ENCODE peak calls at places on chromosomes 4 and X, in nine cellular contexts. P is stomach, E is sigmoid colon, Y is A549, S is suprapubic skin, C is HepG2, Z is ovary, A is K562, D is tibial nerve. U is an unnamed sample.

GRCh38 chrX:154809939-154810665 is 4.8 kb upstream of the MPP1 start:
- DNase-seq in P (no peak), E (no peak), Y (no peak), S (no peak), C (no peak), Z (no peak), A (no peak), D (no peak), U (no peak)

GRCh38 chrX:68659385-68659784 is 11.9 kb downstream of the STARD8 start:
- DNase-seq in P (no peak), E (no peak), Y (no peak), S (no peak), C (no peak), Z (no peak), A (no peak), D (no peak), U (no peak)

GRCh38 chrX:112826020-112826419 is 14.6 kb downstream of the AMOT start:
- DNase-seq in P (no peak), E (no peak), Y (no peak), S (no peak), C (no peak), Z (no peak), A (no peak), D (no peak), U (no peak)

GRCh38 chr4:149999485-150000074 is 78.7 kb upstream of the DCLK2 start:
- DNase-seq in P (no peak), E (peak), Y (peak), S (no peak), C (peak), Z (peak), A (peak), D (no peak), U (no peak)

GRCh38 chr4:154073107-154073817 is 284.4 kb upstream of the SFRP2 start:
- DNase-seq in P (no peak), E (no peak), Y (no peak), S (no peak), C (no peak), Z (no peak), A (no peak), D (no peak), U (peak)

GRCh38 chr4:143397335-143397734 is 60.7 kb downstream of the GAB1 start:
- DNase-seq in P (no peak), E (no peak), Y (no peak), S (no peak), C (no peak), Z (no peak), A (no peak), D (no peak), U (no peak)

GRCh38 chr4:149048451-149049143 is 606.4 kb upstream of the NR3C2 start:
- DNase-seq in P (no peak), E (no peak), Y (no peak), S (no peak), C (no peak), Z (no peak), A (no peak), D (no peak), U (no peak)

GRCh38 chr4:159150380-159150779 is 47.5 kb downstream of the RAPGEF2 start:
- DNase-seq in P (no peak), E (no peak), Y (no peak), S (no peak), C (no peak), Z (no peak), A (no peak), D (no peak), U (no peak)

GRCh38 chr4:110183643-110184042 is 14.8 kb downstream of the ELOVL6 start:
- DNase-seq in P (no peak), E (no peak), Y (no peak), S (no peak), C (no peak), Z (no peak), A (no peak), D (no peak), U (no peak)

GRCh38 chr4:69610484-69610883 is 29.0 kb downstream of the UGT2A2 start:
- DNase-seq in P (no peak), E (no peak), Y (no peak), S (no peak), C (no peak), Z (no peak), A (no peak), D (no peak), U (no peak)

GRCh38 chrX:42751573-42751972 is 26.4 kb downstream of the PPP1R2C start:
- DNase-seq in P (no peak), E (no peak), Y (no peak), S (no peak), C (no peak), Z (no peak), A (no peak), D (no peak), U (no peak)

GRCh38 chr4:151745727-151746231 is 15.0 kb downstream of the GATB start:
- DNase-seq in P (no peak), E (no peak), Y (no peak), S (no peak), C (no peak), Z (no peak), A (peak), D (no peak), U (no peak)

GRCh38 chr4:138334346-138335016 is 92.3 kb upstream of the SLC7A11 start:
- DNase-seq in P (peak), E (no peak), Y (peak), S (no peak), C (peak), Z (no peak), A (no peak), D (no peak), U (no peak)

GRCh38 chr4:185782523-185782922 is 29.5 kb downstream of the SORBS2 start:
- DNase-seq in P (no peak), E (no peak), Y (no peak), S (no peak), C (peak), Z (no peak), A (no peak), D (no peak), U (no peak)

GRCh38 chr4:133624744-133625143 is 475.6 kb downstream of the PCDH10 start:
- DNase-seq in P (no peak), E (no peak), Y (peak), S (no peak), C (no peak), Z (no peak), A (peak), D (no peak), U (no peak)

GRCh38 chrX:13695601-13696115 is 6.7 kb downstream of the RAB9A start:
- DNase-seq in P (no peak), E (no peak), Y (no peak), S (no peak), C (no peak), Z (no peak), A (no peak), D (no peak), U (no peak)

GRCh38 chr4:1512738-1513660 is 106.8 kb upstream of the NKX1-1 start:
- DNase-seq in P (peak), E (no peak), Y (peak), S (no peak), C (peak), Z (peak), A (peak), D (no peak), U (no peak)

GRCh38 chr4:137534516-137534915 is 2.2 kb upstream of the PCDH18 start:
- DNase-seq in P (no peak), E (no peak), Y (no peak), S (no peak), C (no peak), Z (no peak), A (no peak), D (no peak), U (no peak)

GRCh38 chrX:154731881-154732280 is 19.0 kb downstream of the GAB3 start:
- DNase-seq in P (no peak), E (no peak), Y (no peak), S (no peak), C (no peak), Z (no peak), A (no peak), D (no peak), U (no peak)

GRCh38 chr4:57018930-57019329 is 40.2 kb downstream of the POLR2B start:
- DNase-seq in P (no peak), E (no peak), Y (no peak), S (no peak), C (no peak), Z (no peak), A (no peak), D (no peak), U (no peak)

GRCh38 chrX:111262086-111262485 is 8.2 kb downstream of the CAPN6 start:
- DNase-seq in P (no peak), E (no peak), Y (no peak), S (no peak), C (no peak), Z (no peak), A (no peak), D (no peak), U (no peak)

GRCh38 chr4:14364953-14365533 is 637.2 kb upstream of the CPEB2 start:
- DNase-seq in P (no peak), E (no peak), Y (no peak), S (no peak), C (no peak), Z (no peak), A (no peak), D (no peak), U (no peak)

GRCh38 chr4:38837849-38838248 is 18.8 kb downstream of the TLR6 start:
- DNase-seq in P (no peak), E (no peak), Y (no peak), S (no peak), C (no peak), Z (no peak), A (no peak), D (no peak), U (no peak)

GRCh38 chr4:168318266-168318895 is at the start of gene DDX60:
- DNase-seq in P (peak), E (peak), Y (peak), S (peak), C (peak), Z (peak), A (peak), D (peak), U (peak)

GRCh38 chrX:132689741-132690140 is 200.9 kb upstream of the MBNL3 start:
- DNase-seq in P (no peak), E (no peak), Y (no peak), S (no peak), C (no peak), Z (no peak), A (no peak), D (no peak), U (no peak)

GRCh38 chrX:47145408-47146120 is 543 bp downstream of the RBM10 start:
- DNase-seq in P (no peak), E (peak), Y (no peak), S (no peak), C (no peak), Z (no peak), A (peak), D (no peak), U (no peak)

GRCh38 chr4:16418814-16419213 is 192.5 kb upstream of the TAPT1 start:
- DNase-seq in P (no peak), E (no peak), Y (peak), S (no peak), C (no peak), Z (no peak), A (no peak), D (no peak), U (no peak)

GRCh38 chrX:136456133-136456532 is 31.6 kb upstream of the BRS3 start:
- DNase-seq in P (no peak), E (no peak), Y (no peak), S (no peak), C (no peak), Z (no peak), A (peak), D (no peak), U (no peak)

GRCh38 chr4:76087007-76087769 is 12.7 kb downstream of the ART3 start:
- DNase-seq in P (peak), E (no peak), Y (peak), S (no peak), C (peak), Z (no peak), A (peak), D (no peak), U (no peak)

GRCh38 chr4:151266542-151266941 is 10.4 kb upstream of the PRSS48 start:
- DNase-seq in P (no peak), E (no peak), Y (no peak), S (no peak), C (no peak), Z (no peak), A (no peak), D (no peak), U (no peak)

GRCh38 chr4:78645853-78646757 is 94.5 kb downstream of the ANXA3 start:
- DNase-seq in P (peak), E (peak), Y (peak), S (peak), C (peak), Z (peak), A (peak), D (peak), U (peak)

GRCh38 chrX:131621650-131622049 is 77.8 kb downstream of the OR13H1 start:
- DNase-seq in P (no peak), E (no peak), Y (no peak), S (no peak), C (no peak), Z (no peak), A (no peak), D (no peak), U (no peak)

GRCh38 chrX:131626681-131627296 is 82.9 kb downstream of the OR13H1 start:
- DNase-seq in P (no peak), E (no peak), Y (peak), S (no peak), C (no peak), Z (no peak), A (peak), D (no peak), U (no peak)
- TF ChIP-seq EP300 in P (no peak), E (no peak), Y (no peak), S (no peak), C (no peak), Z (no peak), A (no peak), D (no peak), U (no peak)

GRCh38 chr4:94451669-94452475 is at the start of gene PDLIM5:
- DNase-seq in P (peak), E (peak), Y (peak), S (peak), C (peak), Z (peak), A (peak), D (peak), U (peak)

GRCh38 chr4:94455081-94455480 is 3.3 kb downstream of the PDLIM5 start:
- DNase-seq in P (peak), E (peak), Y (peak), S (peak), C (peak), Z (peak), A (peak), D (no peak), U (no peak)

GRCh38 chr4:94454405-94454804 is 2.7 kb downstream of the PDLIM5 start:
- DNase-seq in P (no peak), E (no peak), Y (no peak), S (no peak), C (no peak), Z (no peak), A (no peak), D (no peak), U (no peak)

GRCh38 chr4:94452476-94453300 is 946 bp downstream of the PDLIM5 start:
- DNase-seq in P (peak), E (peak), Y (peak), S (peak), C (peak), Z (peak), A (peak), D (peak), U (peak)

DNA sequence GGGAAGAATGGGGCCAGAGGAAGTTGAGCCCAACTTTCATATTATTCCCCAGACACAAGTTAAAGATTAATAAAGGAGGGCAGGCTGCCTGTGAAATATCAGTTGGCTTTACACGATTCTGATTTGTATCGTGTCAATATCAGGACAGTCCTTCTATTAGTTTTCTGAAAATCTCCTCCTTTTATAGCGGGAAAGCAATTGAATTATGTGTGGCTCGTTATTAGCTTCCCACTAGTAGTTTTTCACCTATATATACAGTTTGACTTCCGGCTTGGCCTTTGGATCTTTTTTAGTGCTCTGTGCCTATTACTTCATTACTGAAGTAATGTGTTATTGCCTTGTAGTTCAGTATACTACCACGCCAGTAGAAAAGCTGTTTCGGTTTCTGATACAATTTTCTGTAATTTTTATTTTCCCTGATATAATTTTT is 1.8 kb downstream of the PDLIM5 start:
- DNase-seq in P (no peak), E (no peak), Y (no peak), S (no peak), C (peak), Z (no peak), A (peak), D (no peak), U (no peak)
- TF ChIP-seq POLR2A in P (no peak), E (peak), Y (no peak), S (no peak), C (peak), Z (no peak), A (no peak), D (no peak), U (no peak)

GRCh38 chr4:74095482-74095881 is 3.5 kb downstream of the CXCL2 start:
- DNase-seq in P (no peak), E (no peak), Y (peak), S (no peak), C (no peak), Z (no peak), A (no peak), D (no peak), U (no peak)
- H3K27ac ChIP-seq in P (peak), E (no peak), Y (no peak), S (no peak), C (no peak), Z (no peak), A (peak), D (no peak), U (no peak)

DNA sequence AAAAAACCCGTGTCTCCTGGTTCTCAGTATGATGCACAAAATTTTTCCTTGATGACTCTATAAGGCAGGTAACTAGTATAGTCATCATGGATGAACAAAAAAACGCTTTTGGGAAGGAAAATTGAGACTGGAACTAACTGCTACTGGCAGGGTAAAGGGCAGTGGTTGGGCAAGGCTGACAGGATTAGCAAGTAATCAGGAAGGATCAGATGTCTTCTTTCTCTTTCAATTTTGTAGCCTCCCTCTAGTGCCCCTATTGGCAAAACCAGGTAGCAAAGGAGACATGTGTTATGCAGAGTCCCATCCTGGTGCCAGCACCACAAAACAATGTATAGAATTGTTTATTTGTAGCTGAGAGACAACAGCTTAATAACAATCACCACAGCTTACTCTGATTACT is 12.8 kb upstream of the SLITRK4 start:
- DNase-seq in P (no peak), E (no peak), Y (no peak), S (no peak), C (no peak), Z (no peak), A (no peak), D (no peak), U (no peak)
- TF ChIP-seq EP300 in P (no peak), E (no peak), Y (no peak), S (no peak), C (no peak), Z (no peak), A (no peak), D (no peak), U (no peak)

GRCh38 chr4:26857278-26858034 is 3.2 kb upstream of the STIM2 start:
- DNase-seq in P (peak), E (peak), Y (peak), S (peak), C (peak), Z (peak), A (peak), D (peak), U (peak)
- TF ChIP-seq POLR2A in P (no peak), E (peak), Y (peak), S (peak), C (no peak), Z (peak), A (peak), D (peak), U (no peak)

DNA sequence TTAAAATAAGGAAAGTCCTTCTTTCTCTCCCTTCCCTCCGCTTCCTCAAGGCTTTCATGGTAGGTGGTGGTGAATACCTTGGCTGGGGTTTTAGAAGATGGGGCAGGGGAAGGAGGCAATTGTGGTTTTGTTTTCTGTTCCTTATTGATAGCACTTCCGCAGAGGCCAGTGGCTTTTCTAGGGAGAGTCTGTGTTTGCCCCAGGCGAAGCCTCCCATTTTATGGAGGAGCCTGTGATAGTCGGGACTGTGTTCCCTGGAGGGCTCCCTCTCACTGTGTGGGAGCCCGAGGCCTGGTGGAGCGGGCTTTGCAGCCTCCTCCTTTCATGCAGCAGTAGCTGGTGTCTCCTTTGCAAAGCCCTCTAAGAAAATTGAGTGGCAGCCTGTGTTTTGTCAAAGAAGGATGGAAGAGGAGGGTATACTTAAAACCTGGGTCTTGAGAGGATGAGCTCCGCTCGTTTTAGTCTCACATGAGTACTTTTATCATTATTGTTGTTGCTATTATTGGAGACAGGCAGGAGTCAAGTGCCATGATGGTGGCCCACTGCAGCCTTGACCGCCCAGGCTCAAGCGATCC is 29.8 kb upstream of the STOX2 start:
- DNase-seq in P (no peak), E (no peak), Y (no peak), S (no peak), C (no peak), Z (no peak), A (no peak), D (no peak), U (peak)
- H3K27ac ChIP-seq in P (peak), E (peak), Y (no peak), S (no peak), C (no peak), Z (no peak), A (no peak), D (peak), U (peak)

GRCh38 chr4:64564126-64564525 is 154.9 kb upstream of the TECRL start:
- DNase-seq in P (no peak), E (no peak), Y (no peak), S (no peak), C (no peak), Z (no peak), A (no peak), D (no peak), U (no peak)
- TF ChIP-seq EP300 in P (no peak), E (no peak), Y (no peak), S (no peak), C (no peak), Z (no peak), A (no peak), D (no peak), U (no peak)

U was measured in esophagus muscularis mucosa.